ENCODE peak calls at places on chromosomes 5 and 9, in ten cellular contexts. One of them, this sample, is unnamed.

GRCh38 chr9:114110180-114110579 is 11.1 kb upstream of the KIF12 start:
- DNase-seq in NB4: no peak
- DNase-seq in stomach: no peak
- DNase-seq in endothelial cell of umbilical vein: no peak
- DNase-seq in H9: no peak
- DNase-seq in glutamatergic neuron: no peak
- DNase-seq in progenitor cell of endocrine pancreas: no peak
- DNase-seq in RWPE2: no peak
- DNase-seq in GM12878: no peak
- DNase-seq in spleen: no peak
- DNase-seq in this sample: no peak

GRCh38 chr5:139473105-139473504 is 2.3 kb downstream of the SMIM33 start:
- DNase-seq in NB4: no peak
- DNase-seq in H9: peak
- DNase-seq in spleen: no peak
- DNase-seq in progenitor cell of endocrine pancreas: no peak
- DNase-seq in GM12878: no peak
- DNase-seq in glutamatergic neuron: no peak
- DNase-seq in RWPE2: no peak
- DNase-seq in endothelial cell of umbilical vein: no peak
- DNase-seq in stomach: no peak
- DNase-seq in this sample: no peak

GRCh38 chr9:91985692-91986091 is 35.7 kb upstream of the ROR2 start:
- DNase-seq in RWPE2: no peak
- DNase-seq in progenitor cell of endocrine pancreas: no peak
- DNase-seq in endothelial cell of umbilical vein: no peak
- DNase-seq in spleen: no peak
- DNase-seq in glutamatergic neuron: no peak
- DNase-seq in H9: no peak
- DNase-seq in GM12878: no peak
- DNase-seq in stomach: no peak
- DNase-seq in NB4: no peak
- DNase-seq in this sample: no peak

GRCh38 chr5:83921794-83922193 is 201.1 kb upstream of the HAPLN1 start:
- DNase-seq in RWPE2: no peak
- DNase-seq in GM12878: no peak
- DNase-seq in NB4: no peak
- DNase-seq in glutamatergic neuron: no peak
- DNase-seq in endothelial cell of umbilical vein: no peak
- DNase-seq in H9: no peak
- DNase-seq in spleen: no peak
- DNase-seq in progenitor cell of endocrine pancreas: no peak
- DNase-seq in stomach: no peak
- DNase-seq in this sample: no peak

GRCh38 chr5:37696190-37697021 is 143.4 kb downstream of the GDNF start:
- DNase-seq in progenitor cell of endocrine pancreas: no peak
- DNase-seq in spleen: no peak
- DNase-seq in glutamatergic neuron: no peak
- DNase-seq in H9: no peak
- DNase-seq in NB4: no peak
- DNase-seq in RWPE2: peak
- DNase-seq in endothelial cell of umbilical vein: peak
- DNase-seq in stomach: no peak
- DNase-seq in GM12878: no peak
- DNase-seq in this sample: no peak

GRCh38 chr5:43428034-43428712 is 16.0 kb upstream of the CCL28 start:
- DNase-seq in RWPE2: no peak
- DNase-seq in glutamatergic neuron: no peak
- DNase-seq in GM12878: no peak
- DNase-seq in H9: no peak
- DNase-seq in stomach: no peak
- DNase-seq in endothelial cell of umbilical vein: no peak
- DNase-seq in NB4: no peak
- DNase-seq in spleen: no peak
- DNase-seq in progenitor cell of endocrine pancreas: no peak
- DNase-seq in this sample: no peak

GRCh38 chr5:95832664-95833063 is 10.1 kb upstream of the GLRX start:
- DNase-seq in spleen: no peak
- DNase-seq in glutamatergic neuron: no peak
- DNase-seq in H9: no peak
- DNase-seq in NB4: no peak
- DNase-seq in stomach: no peak
- DNase-seq in endothelial cell of umbilical vein: no peak
- DNase-seq in progenitor cell of endocrine pancreas: no peak
- DNase-seq in GM12878: no peak
- DNase-seq in RWPE2: no peak
- DNase-seq in this sample: no peak

GRCh38 chr5:72633649-72634048 is 126.4 kb upstream of the ZNF366 start:
- DNase-seq in glutamatergic neuron: no peak
- DNase-seq in endothelial cell of umbilical vein: no peak
- DNase-seq in GM12878: no peak
- DNase-seq in progenitor cell of endocrine pancreas: no peak
- DNase-seq in H9: no peak
- DNase-seq in NB4: no peak
- DNase-seq in RWPE2: no peak
- DNase-seq in stomach: no peak
- DNase-seq in spleen: no peak
- DNase-seq in this sample: no peak

GRCh38 chr5:97388794-97389193 is 205.7 kb upstream of the RIOK2 start:
- DNase-seq in RWPE2: no peak
- DNase-seq in glutamatergic neuron: no peak
- DNase-seq in spleen: no peak
- DNase-seq in endothelial cell of umbilical vein: no peak
- DNase-seq in GM12878: no peak
- DNase-seq in H9: no peak
- DNase-seq in NB4: no peak
- DNase-seq in progenitor cell of endocrine pancreas: no peak
- DNase-seq in stomach: no peak
- DNase-seq in this sample: no peak

GRCh38 chr5:159313197-159313596 is 17.1 kb downstream of the IL12B start:
- DNase-seq in endothelial cell of umbilical vein: no peak
- DNase-seq in spleen: no peak
- DNase-seq in stomach: no peak
- DNase-seq in H9: no peak
- DNase-seq in NB4: no peak
- DNase-seq in GM12878: no peak
- DNase-seq in glutamatergic neuron: no peak
- DNase-seq in progenitor cell of endocrine pancreas: no peak
- DNase-seq in RWPE2: no peak
- DNase-seq in this sample: no peak

GRCh38 chr9:127973169-127974001 is 7.4 kb downstream of the EEIG1 start:
- DNase-seq in GM12878: no peak
- DNase-seq in glutamatergic neuron: no peak
- DNase-seq in H9: peak
- DNase-seq in stomach: peak
- DNase-seq in spleen: no peak
- DNase-seq in endothelial cell of umbilical vein: no peak
- DNase-seq in progenitor cell of endocrine pancreas: no peak
- DNase-seq in NB4: no peak
- DNase-seq in RWPE2: no peak
- DNase-seq in this sample: no peak

GRCh38 chr9:34992376-34992951 is 2.9 kb downstream of the DNAJB5 start:
- DNase-seq in H9: peak
- DNase-seq in endothelial cell of umbilical vein: peak
- DNase-seq in progenitor cell of endocrine pancreas: no peak
- DNase-seq in RWPE2: peak
- DNase-seq in NB4: peak
- DNase-seq in glutamatergic neuron: no peak
- DNase-seq in GM12878: no peak
- DNase-seq in stomach: no peak
- DNase-seq in spleen: peak
- DNase-seq in this sample: no peak

GRCh38 chr5:80259511-80260200 is 3.8 kb upstream of the SERINC5 start:
- DNase-seq in progenitor cell of endocrine pancreas: no peak
- DNase-seq in endothelial cell of umbilical vein: no peak
- DNase-seq in spleen: no peak
- DNase-seq in GM12878: no peak
- DNase-seq in glutamatergic neuron: no peak
- DNase-seq in RWPE2: no peak
- DNase-seq in NB4: no peak
- DNase-seq in H9: no peak
- DNase-seq in stomach: no peak
- DNase-seq in this sample: no peak
- TF ChIP-seq CTCF in progenitor cell of endocrine pancreas: no peak
- TF ChIP-seq CTCF in endothelial cell of umbilical vein: no peak
- TF ChIP-seq CTCF in spleen: no peak
- TF ChIP-seq CTCF in GM12878: no peak
- TF ChIP-seq CTCF in glutamatergic neuron: no peak
- TF ChIP-seq CTCF in RWPE2: no peak
- TF ChIP-seq CTCF in NB4: no peak
- TF ChIP-seq CTCF in H9: no peak
- TF ChIP-seq CTCF in stomach: no peak
- TF ChIP-seq CTCF in this sample: no peak

GRCh38 chr5:151285683-151286082 is 17.9 kb downstream of the SLC36A3 start:
- DNase-seq in glutamatergic neuron: no peak
- DNase-seq in H9: no peak
- DNase-seq in endothelial cell of umbilical vein: no peak
- DNase-seq in GM12878: no peak
- DNase-seq in progenitor cell of endocrine pancreas: no peak
- DNase-seq in stomach: no peak
- DNase-seq in spleen: no peak
- DNase-seq in NB4: no peak
- DNase-seq in RWPE2: no peak
- DNase-seq in this sample: no peak

GRCh38 chr5:151283120-151283825 is 20.3 kb downstream of the SLC36A3 start:
- DNase-seq in RWPE2: no peak
- DNase-seq in endothelial cell of umbilical vein: no peak
- DNase-seq in GM12878: no peak
- DNase-seq in stomach: no peak
- DNase-seq in spleen: no peak
- DNase-seq in progenitor cell of endocrine pancreas: no peak
- DNase-seq in NB4: no peak
- DNase-seq in glutamatergic neuron: no peak
- DNase-seq in H9: no peak
- DNase-seq in this sample: no peak

GRCh38 chr5:151284392-151284967 is 19.1 kb downstream of the SLC36A3 start:
- DNase-seq in endothelial cell of umbilical vein: no peak
- DNase-seq in spleen: no peak
- DNase-seq in progenitor cell of endocrine pancreas: no peak
- DNase-seq in glutamatergic neuron: no peak
- DNase-seq in RWPE2: no peak
- DNase-seq in GM12878: no peak
- DNase-seq in stomach: no peak
- DNase-seq in NB4: peak
- DNase-seq in H9: peak
- DNase-seq in this sample: peak

GRCh38 chr5:151286246-151286645 is 17.3 kb downstream of the SLC36A3 start:
- DNase-seq in spleen: no peak
- DNase-seq in glutamatergic neuron: no peak
- DNase-seq in RWPE2: no peak
- DNase-seq in endothelial cell of umbilical vein: no peak
- DNase-seq in progenitor cell of endocrine pancreas: no peak
- DNase-seq in GM12878: no peak
- DNase-seq in NB4: no peak
- DNase-seq in H9: no peak
- DNase-seq in stomach: no peak
- DNase-seq in this sample: no peak

GRCh38 chr5:151288180-151288579 is 15.4 kb downstream of the SLC36A3 start:
- DNase-seq in NB4: peak
- DNase-seq in stomach: no peak
- DNase-seq in H9: no peak
- DNase-seq in spleen: no peak
- DNase-seq in glutamatergic neuron: no peak
- DNase-seq in endothelial cell of umbilical vein: no peak
- DNase-seq in GM12878: no peak
- DNase-seq in RWPE2: no peak
- DNase-seq in progenitor cell of endocrine pancreas: no peak
- DNase-seq in this sample: peak
- TF ChIP-seq CTCF in NB4: no peak
- TF ChIP-seq CTCF in stomach: no peak
- TF ChIP-seq CTCF in H9: peak
- TF ChIP-seq CTCF in spleen: no peak
- TF ChIP-seq CTCF in glutamatergic neuron: no peak
- TF ChIP-seq CTCF in endothelial cell of umbilical vein: no peak
- TF ChIP-seq CTCF in GM12878: peak
- TF ChIP-seq CTCF in RWPE2: peak
- TF ChIP-seq CTCF in progenitor cell of endocrine pancreas: peak
- TF ChIP-seq CTCF in this sample: no peak

DNA sequence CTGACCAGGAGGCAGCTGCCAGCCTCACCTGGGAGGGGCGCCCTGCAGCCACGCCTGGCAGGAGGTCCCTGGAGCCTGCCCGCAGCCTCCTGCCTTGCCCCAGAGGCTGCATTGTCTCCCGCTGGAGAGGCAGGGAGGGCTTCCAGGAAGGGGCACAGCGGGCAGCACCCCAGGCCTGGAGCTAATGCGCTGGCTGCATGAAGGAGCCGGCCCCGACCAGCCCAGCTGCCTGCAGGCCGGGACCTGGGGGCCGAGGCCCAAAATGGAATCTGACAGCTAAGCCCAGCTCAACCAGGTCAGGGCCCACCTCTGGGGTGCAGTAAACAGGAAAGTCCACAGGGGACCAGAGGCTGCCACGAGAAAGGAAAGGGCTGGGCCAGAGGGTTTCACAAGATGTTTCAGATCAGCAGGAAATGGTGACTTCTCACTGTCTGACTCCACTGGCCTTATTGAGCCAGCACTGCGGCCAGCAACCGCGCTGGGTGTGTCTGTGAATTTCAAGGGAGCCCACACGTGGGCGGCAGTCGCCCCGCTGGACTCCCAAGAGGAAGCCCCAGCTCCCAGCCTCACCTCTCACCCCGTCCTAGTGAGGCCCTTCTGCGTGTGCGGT is 18.6 kb upstream of the NOTCH1 start:
- DNase-seq in RWPE2: no peak
- DNase-seq in H9: no peak
- DNase-seq in GM12878: peak
- DNase-seq in progenitor cell of endocrine pancreas: no peak
- DNase-seq in glutamatergic neuron: no peak
- DNase-seq in spleen: peak
- DNase-seq in endothelial cell of umbilical vein: no peak
- DNase-seq in NB4: peak
- DNase-seq in stomach: peak
- DNase-seq in this sample: peak
- TF ChIP-seq CTCF in RWPE2: no peak
- TF ChIP-seq CTCF in H9: no peak
- TF ChIP-seq CTCF in GM12878: peak
- TF ChIP-seq CTCF in progenitor cell of endocrine pancreas: no peak
- TF ChIP-seq CTCF in glutamatergic neuron: no peak
- TF ChIP-seq CTCF in spleen: peak
- TF ChIP-seq CTCF in endothelial cell of umbilical vein: no peak
- TF ChIP-seq CTCF in NB4: peak
- TF ChIP-seq CTCF in stomach: no peak
- TF ChIP-seq CTCF in this sample: no peak

DNA sequence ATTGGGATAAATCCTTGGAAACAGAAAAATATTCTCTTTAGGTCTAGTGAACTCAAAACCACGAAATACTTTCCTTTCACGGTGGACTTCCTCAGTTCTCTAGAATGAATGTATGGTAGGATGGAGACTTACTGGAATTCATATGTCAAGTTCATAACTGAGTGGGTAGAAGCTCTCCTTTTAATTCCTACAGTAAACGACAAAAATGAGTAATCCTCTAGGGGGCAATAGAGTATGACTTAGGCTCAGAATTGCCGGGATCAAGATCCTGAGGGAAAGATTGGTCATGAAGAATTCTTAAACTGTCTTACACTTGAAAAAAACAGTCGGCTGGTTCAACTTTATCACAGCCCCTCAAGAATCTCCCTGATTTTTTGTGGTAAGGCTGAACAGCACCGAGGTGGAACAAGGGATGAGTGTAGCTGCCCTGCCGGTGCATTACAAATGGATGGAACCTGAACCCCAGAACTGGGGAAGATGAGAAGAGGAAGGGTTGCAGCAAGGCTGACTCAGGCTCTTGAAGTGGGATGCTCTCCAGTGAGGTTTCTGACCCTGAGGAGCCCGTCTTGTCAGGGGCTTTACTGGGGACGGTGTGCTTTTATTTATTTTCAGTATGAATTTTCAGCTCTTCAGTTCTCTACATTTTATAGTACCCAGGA is 14.0 kb upstream of the LOX start:
- DNase-seq in RWPE2: no peak
- DNase-seq in glutamatergic neuron: no peak
- DNase-seq in NB4: no peak
- DNase-seq in H9: no peak
- DNase-seq in GM12878: no peak
- DNase-seq in stomach: no peak
- DNase-seq in progenitor cell of endocrine pancreas: no peak
- DNase-seq in endothelial cell of umbilical vein: peak
- DNase-seq in spleen: no peak
- DNase-seq in this sample: no peak
- TF ChIP-seq CTCF in RWPE2: peak
- TF ChIP-seq CTCF in glutamatergic neuron: peak
- TF ChIP-seq CTCF in NB4: no peak
- TF ChIP-seq CTCF in H9: peak
- TF ChIP-seq CTCF in GM12878: peak
- TF ChIP-seq CTCF in stomach: no peak
- TF ChIP-seq CTCF in progenitor cell of endocrine pancreas: peak
- TF ChIP-seq CTCF in endothelial cell of umbilical vein: peak
- TF ChIP-seq CTCF in spleen: no peak
- TF ChIP-seq CTCF in this sample: no peak